ENCODE peak calls at places on chromosome 22, in nine cellular contexts. P is activated naive CD8-positive, alpha-beta T cell treated with anti-CD3 and anti-CD28 coated beads for 36 hours; S is GM12891; Z is stimulated activated effector memory CD8-positive, alpha-beta T cell treated with anti-CD3 and anti-CD28 coated beads, Interleukin-12 subunit alpha, Interleukin-12 subunit beta, amount 100 ng/mL, for 72 hours; I is AG08395; H is left ventricle myocardium inferior; K is naive thymus-derived CD8-positive, alpha-beta T cell; L is IMR-90; D is substantia nigra. V is an unnamed sample.

GRCh38 chr22:46366327-46366731 is 30.8 kb downstream of the TRMU start:
- DNase-seq in Z (no peak), D (no peak), S (no peak), I (no peak), K (no peak), L (no peak), P (no peak), H (no peak), V (peak)

GRCh38 chr22:39638958-39639357 is 68.4 kb downstream of the CACNA1I start:
- DNase-seq in L (no peak), K (no peak), S (no peak), Z (no peak), I (no peak), H (no peak), P (no peak), D (no peak), V (no peak)

GRCh38 chr22:32723632-32724031 is 77.9 kb upstream of the TIMP3 start:
- DNase-seq in S (peak), L (peak), Z (no peak), H (peak), P (peak), D (no peak), I (peak), K (no peak), V (peak)

GRCh38 chr22:32202539-32203180 is 2.2 kb downstream of the RFPL2 start:
- DNase-seq in S (no peak), K (no peak), L (peak), I (peak), H (peak), Z (no peak), P (peak), D (no peak), V (no peak)

GRCh38 chr22:29030016-29030617 is 31.5 kb downstream of the C22orf31 start:
- DNase-seq in D (no peak), Z (no peak), P (no peak), L (no peak), S (no peak), K (no peak), H (no peak), I (peak), V (no peak)

GRCh38 chr22:47201186-47201995 is 438.9 kb downstream of the TBC1D22A start:
- DNase-seq in L (no peak), P (no peak), K (no peak), D (no peak), S (no peak), H (no peak), I (no peak), Z (no peak), V (no peak)

GRCh38 chr22:49517211-49517610 is 310.5 kb downstream of the BRD1 start:
- DNase-seq in P (no peak), K (no peak), I (no peak), H (no peak), Z (no peak), D (no peak), S (no peak), L (no peak), V (no peak)

GRCh38 chr22:46425011-46425410 is 89.5 kb downstream of the TRMU start:
- DNase-seq in D (no peak), K (no peak), Z (no peak), L (peak), S (no peak), H (no peak), P (no peak), I (peak), V (no peak)

GRCh38 chr22:24875862-24876506 is 70.0 kb downstream of the SGSM1 start:
- DNase-seq in L (no peak), I (no peak), D (no peak), S (no peak), P (peak), H (no peak), Z (no peak), K (no peak), V (no peak)

GRCh38 chr22:35977136-35977535 is 51.5 kb downstream of the RBFOX2 start:
- DNase-seq in P (no peak), I (peak), L (peak), S (no peak), Z (no peak), D (no peak), K (no peak), H (no peak), V (no peak)

GRCh38 chr22:39634530-39635399 is 64.2 kb downstream of the CACNA1I start:
- DNase-seq in H (no peak), D (no peak), K (no peak), I (peak), S (no peak), L (peak), P (peak), Z (no peak), V (no peak)

GRCh38 chr22:37240240-37240940 is 3.7 kb downstream of the RAC2 start:
- DNase-seq in I (no peak), K (no peak), S (no peak), Z (no peak), D (no peak), L (no peak), H (no peak), P (no peak), V (no peak)